ENCODE peak calls at places on chromosomes 3 and 15, in eight cellular contexts. H, Y, G, R, K, Z, V and C are unnamed samples.
A peak's percentile ranks its signal among the peaks of the same experiment; 100 is the strongest.

GRCh38 chr15:70172561-70172960 is 74.8 kb upstream of the TLE3 start:
- DNase-seq in R (no peak), V (no peak), Y (no peak), H (no peak), K (no peak), Z (no peak), G (no peak), C (no peak)

GRCh38 chr3:141710888-141711616 is 27.0 kb upstream of the RNF7 start:
- DNase-seq in Y (no peak), V (no peak), K (no peak), Z (peak; percentile 95), R (peak; percentile 88), H (peak; percentile 77), G (peak; percentile 83), C (peak; percentile 73)

GRCh38 chr15:20646529-20647142 is 105.0 kb upstream of the GOLGA6L6 start:
- DNase-seq in V (no peak), H (no peak), R (no peak), Y (no peak), K (no peak), G (no peak), Z (no peak), C (no peak)

GRCh38 chr3:188531210-188531609 is 377.3 kb downstream of the LPP start:
- DNase-seq in H (no peak), Z (peak; percentile 71), Y (no peak), G (no peak), V (no peak), K (no peak), R (peak; percentile 87), C (no peak)

GRCh38 chr3:149688122-149688757 is 30.4 kb upstream of the WWTR1 start:
- DNase-seq in Z (no peak), V (no peak), R (no peak), H (no peak), Y (no peak), G (no peak), K (no peak), C (no peak)

GRCh38 chr3:39485547-39485946 is 18.1 kb downstream of the MOBP start:
- DNase-seq in G (no peak), H (no peak), V (no peak), Z (no peak), K (no peak), Y (no peak), R (no peak), C (no peak)

GRCh38 chr15:43212299-43212698 is 8.5 kb downstream of the EPB42 start:
- DNase-seq in R (no peak), V (no peak), Z (no peak), H (no peak), Y (no peak), K (no peak), G (peak; percentile 21), C (no peak)

GRCh38 chr3:63970596-63971468 is 52.5 kb downstream of the PSMD6 start:
- DNase-seq in Z (peak; percentile 31), K (no peak), Y (peak; percentile 86), R (no peak), G (no peak), V (no peak), H (no peak), C (no peak)

GRCh38 chr3:124019291-124019690 is 27.4 kb upstream of the ROPN1 start:
- DNase-seq in G (no peak), Y (no peak), V (peak; percentile 64), R (no peak), K (no peak), Z (no peak), H (no peak), C (no peak)

GRCh38 chr15:21261396-21261964 is 178.8 kb downstream of the POTEB3 start:
- DNase-seq in K (no peak), V (no peak), R (no peak), G (peak; percentile 60), H (no peak), Z (no peak), Y (no peak), C (no peak)

GRCh38 chr3:188212308-188212969 is 58.5 kb downstream of the LPP start:
- DNase-seq in R (no peak), K (no peak), V (peak; percentile 54), H (no peak), Y (no peak), G (peak; percentile 82), Z (peak; percentile 75), C (no peak)

GRCh38 chr3:106862067-106862466 is 515.2 kb upstream of the CCDC54 start:
- DNase-seq in Z (peak; percentile 38), Y (no peak), G (no peak), H (no peak), V (no peak), K (no peak), R (peak; percentile 79), C (no peak)

GRCh38 chr3:181596126-181596525 is 115.6 kb upstream of the SOX2 start:
- DNase-seq in Z (no peak), G (no peak), Y (peak; percentile 55), V (no peak), R (no peak), H (no peak), K (no peak), C (no peak)

GRCh38 chr3:19347701-19348100 is 199.4 kb downstream of the KCNH8 start:
- DNase-seq in R (no peak), V (no peak), G (no peak), Y (no peak), Z (no peak), H (no peak), K (peak; percentile 62), C (no peak)

GRCh38 chr15:26294062-26294689 is 431.0 kb upstream of the ATP10A start:
- DNase-seq in V (no peak), Y (peak; percentile 53), H (no peak), K (no peak), G (no peak), R (no peak), Z (no peak), C (no peak)

GRCh38 chr3:45646051-45646585 is 43.1 kb upstream of the SACM1L start:
- DNase-seq in K (no peak), H (no peak), V (no peak), Z (no peak), G (peak; percentile 82), Y (no peak), R (peak; percentile 16), C (no peak)

GRCh38 chr3:172153335-172153861 is 114.0 kb downstream of the FNDC3B start:
- DNase-seq in K (no peak), V (peak; percentile 84), Y (no peak), R (peak; percentile 98), H (peak; percentile 93), G (peak; percentile 98), Z (peak; percentile 99), C (peak; percentile 89)

GRCh38 chr3:132660745-132661067 is 577 bp downstream of the UBA5 start:
- DNase-seq in G (no peak), Z (peak; percentile 33), V (no peak), Y (no peak), K (no peak), H (no peak), R (peak; percentile 47), C (no peak)

DNA sequence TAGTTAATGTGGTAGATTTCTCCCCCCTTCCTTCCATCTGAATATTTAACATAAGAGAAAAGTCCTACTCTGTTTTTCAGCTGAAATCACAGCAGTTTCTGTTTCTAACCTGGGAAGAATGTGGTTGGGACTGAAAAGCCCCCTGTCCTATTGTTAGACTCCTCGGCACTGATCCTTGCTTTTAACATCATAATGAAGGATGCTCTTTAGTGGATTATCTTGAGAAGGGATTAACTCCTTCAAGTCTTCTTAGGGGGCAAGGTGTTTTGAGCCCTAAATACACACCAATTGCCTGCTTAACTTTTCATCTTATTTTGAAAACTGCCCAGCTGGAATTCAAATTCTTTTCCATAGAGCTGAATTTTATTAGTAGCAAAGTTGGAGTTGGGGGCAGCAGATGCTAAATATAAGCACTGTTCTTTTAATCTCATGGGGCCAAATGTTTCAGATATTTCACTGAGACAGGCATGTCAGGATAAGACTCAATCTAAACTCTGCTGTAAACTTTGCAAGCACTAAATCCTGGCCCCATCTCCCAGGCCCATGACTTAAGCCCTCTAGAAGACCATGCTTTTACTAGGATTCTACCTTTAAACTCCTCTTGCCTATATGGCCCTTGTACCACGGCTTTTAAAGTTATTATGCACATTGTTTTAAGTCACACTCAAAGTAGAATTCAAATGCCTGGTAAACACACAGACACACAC is 243.2 kb upstream of the NR2F2 start:
- DNase-seq in V (no peak), Y (peak; percentile 88), K (no peak), H (no peak), G (no peak), Z (no peak), R (peak; percentile 4), C (no peak)
- H3K4me3 ChIP-seq in V (no peak overlapping the region), Y (peak overlapping the region; percentile 26), K (no peak overlapping the region), H (no peak overlapping the region), G (no peak overlapping the region), Z (no peak overlapping the region), R (no peak overlapping the region), C (no peak overlapping the region)

GRCh38 chr15:57223887-57224286 is 152.4 kb upstream of the CGNL1 start:
- DNase-seq in K (no peak), V (no peak), Z (no peak), H (no peak), R (no peak), Y (no peak), G (no peak), C (no peak)
- H3K4me3 ChIP-seq in K (no peak overlapping the region), V (no peak overlapping the region), Z (no peak overlapping the region), H (no peak overlapping the region), R (no peak overlapping the region), Y (no peak overlapping the region), G (no peak overlapping the region), C (no peak overlapping the region)

DNA sequence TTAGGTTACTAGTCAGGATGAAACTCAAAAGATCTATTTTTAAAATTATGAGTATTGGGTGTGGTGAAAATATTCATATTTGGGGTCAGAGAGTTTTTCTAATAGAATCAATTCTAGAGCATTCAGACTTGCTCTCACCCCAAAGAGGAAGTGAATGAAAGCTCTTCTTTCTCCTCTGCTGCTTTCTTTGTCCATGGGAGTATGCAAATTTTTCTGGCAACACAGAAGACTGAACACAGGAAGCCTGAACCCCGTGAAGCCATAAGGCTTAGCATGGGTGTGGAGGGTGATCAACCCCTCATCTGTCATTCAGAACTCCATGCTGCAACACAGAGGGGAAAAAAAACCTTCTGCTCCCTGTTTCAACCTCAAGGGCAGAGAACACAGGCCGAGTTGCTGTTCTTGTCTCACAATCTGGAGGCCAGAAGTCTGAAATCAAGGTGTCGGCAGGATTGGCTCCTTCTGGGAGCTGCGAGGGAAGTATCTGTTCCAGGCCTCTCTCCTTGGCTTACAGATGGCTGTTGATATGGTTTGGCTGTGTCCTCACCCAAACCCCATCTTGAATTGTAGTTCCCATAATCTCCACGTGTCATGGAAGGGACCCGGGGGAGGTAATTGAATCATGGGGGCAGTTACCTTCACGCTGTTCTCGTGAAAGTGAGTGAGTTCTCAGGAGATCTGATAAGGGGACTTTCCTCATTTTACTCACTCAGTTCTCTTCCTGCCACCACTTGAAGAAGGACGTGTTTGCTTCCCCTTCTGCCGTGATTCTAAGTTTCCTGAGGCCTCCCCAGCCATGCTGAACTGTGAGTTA is 33.7 kb upstream of the CD47 start:
- DNase-seq in G (no peak), Z (no peak), H (no peak), V (peak; percentile 29), Y (no peak), K (peak; percentile 94), R (peak; percentile 30), C (no peak)
- H3K4me3 ChIP-seq in G (no peak overlapping the region), Z (no peak overlapping the region), H (no peak overlapping the region), V (no peak overlapping the region), Y (no peak overlapping the region), K (peak overlapping the region; percentile 81), R (no peak overlapping the region), C (no peak overlapping the region)

DNA sequence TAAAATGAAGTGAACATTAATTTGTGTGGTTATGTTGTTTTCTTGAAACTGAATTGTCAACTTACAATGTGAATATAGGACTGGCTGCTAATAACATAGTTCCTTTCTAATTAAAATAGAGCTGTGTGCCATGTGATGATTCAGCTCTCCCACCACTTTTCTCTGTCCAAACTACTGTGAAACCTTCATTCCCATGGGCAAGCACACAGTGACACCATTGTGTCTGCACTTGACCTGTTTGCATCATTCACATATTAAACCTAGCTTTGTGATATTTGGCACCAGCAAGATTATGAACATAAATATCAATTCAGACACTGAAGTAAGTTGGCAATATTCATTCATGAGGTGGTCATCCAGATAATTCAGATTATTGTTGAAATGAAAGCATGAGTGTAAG is 78.8 kb upstream of the TCF12 start:
- DNase-seq in Y (no peak), V (no peak), G (no peak), R (no peak), Z (no peak), H (no peak), K (no peak), C (no peak)
- H3K4me3 ChIP-seq in Y (no peak overlapping the region), V (no peak overlapping the region), G (no peak overlapping the region), R (no peak overlapping the region), Z (no peak overlapping the region), H (no peak overlapping the region), K (no peak overlapping the region), C (no peak overlapping the region)